ENCODE peak calls at places on chromosomes 4 and X, in six cellular contexts. M, S, C, Q, K and U are unnamed samples.

GRCh38 chr4:87489678-87490077 is 39.5 kb downstream of the SPARCL1 start:
- DNase-seq in K (no peak), S (no peak), Q (no peak), M (no peak), C (no peak), U (no peak)

GRCh38 chr4:110108470-110108869 is 89.9 kb downstream of the ELOVL6 start:
- DNase-seq in S (no peak), K (no peak), C (no peak), M (no peak), Q (no peak), U (no peak)

GRCh38 chr4:24063771-24064170 is 173.9 kb upstream of the PPARGC1A start:
- DNase-seq in C (no peak), S (no peak), Q (no peak), K (no peak), M (no peak), U (no peak)

GRCh38 chrX:24672701-24673190 is 21.0 kb upstream of the POLA1 start:
- DNase-seq in K (peak), C (peak), S (no peak), M (no peak), Q (no peak), U (no peak)

GRCh38 chrX:32847921-32848320 is 363.4 kb downstream of the DMD start:
- DNase-seq in K (no peak), M (no peak), S (no peak), C (no peak), Q (no peak), U (no peak)

GRCh38 chrX:13077168-13077567 is 32.7 kb upstream of the FAM9C start:
- DNase-seq in C (no peak), M (no peak), K (no peak), S (peak), Q (peak), U (no peak)

GRCh38 chr4:57320217-57320616 is 210.0 kb upstream of the IGFBP7 start:
- DNase-seq in S (no peak), C (no peak), M (no peak), Q (no peak), K (peak), U (no peak)

GRCh38 chrX:130543603-130544002 is 141.8 kb downstream of the RBMX2 start:
- DNase-seq in K (no peak), M (no peak), S (no peak), Q (no peak), C (no peak), U (no peak)

GRCh38 chrX:2485789-2486345 is 14.9 kb downstream of the DHRSX start:
- DNase-seq in M (no peak), K (no peak), S (no peak), C (no peak), Q (no peak), U (no peak)

GRCh38 chrX:45322820-45323219 is 122.1 kb upstream of the DIPK2B start:
- DNase-seq in Q (peak), K (no peak), C (no peak), M (no peak), S (peak), U (no peak)

GRCh38 chr4:39947415-39947814 is 30.3 kb downstream of the PDS5A start:
- DNase-seq in Q (peak), M (no peak), C (no peak), K (no peak), S (no peak), U (no peak)
- H4K91ac ChIP-seq in Q (no peak), M (peak), C (no peak), K (no peak), S (no peak), U (no peak)

DNA sequence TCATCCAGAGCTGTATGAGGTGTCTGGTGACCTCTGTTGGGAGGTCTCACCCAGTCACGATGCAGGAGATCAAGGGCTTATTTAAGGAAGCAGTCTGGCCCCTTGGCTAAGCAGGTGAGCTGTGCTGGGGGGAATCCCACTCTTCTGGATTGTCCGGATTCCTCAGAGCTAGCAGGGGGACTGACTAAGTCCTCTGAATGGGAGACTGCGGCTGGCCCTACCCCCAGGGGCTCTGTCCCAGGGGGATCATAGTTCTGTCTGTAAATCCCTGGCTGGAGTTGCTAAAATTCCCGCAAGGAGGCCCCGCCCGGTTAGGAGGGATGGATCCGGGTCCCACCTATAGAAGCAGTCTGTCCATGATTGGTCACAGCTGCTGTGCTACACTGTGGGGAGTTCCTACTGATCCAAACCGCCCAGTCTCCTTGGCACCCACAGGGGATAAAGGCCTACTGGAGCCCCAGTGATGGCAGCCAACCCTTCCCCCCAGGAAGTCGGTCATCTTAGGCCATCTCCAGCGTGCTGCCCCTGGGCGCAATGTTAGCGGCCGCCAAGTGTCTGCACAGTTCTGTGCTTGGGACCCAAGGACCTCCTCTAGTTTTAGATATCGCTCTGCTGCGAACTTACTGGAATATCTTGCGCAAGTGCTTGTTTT is 118.2 kb upstream of the KLF8 start:
- DNase-seq in Q (no peak), K (peak), M (peak), C (no peak), S (no peak), U (peak)
- H4K91ac ChIP-seq in Q (no peak), K (peak), M (no peak), C (no peak), S (no peak), U (no peak)

GRCh38 chr4:48772568-48772967 is 7.5 kb downstream of the FRYL start:
- DNase-seq in Q (no peak), C (no peak), M (no peak), K (no peak), S (no peak), U (no peak)
- H4K91ac ChIP-seq in Q (no peak), C (no peak), M (no peak), K (no peak), S (no peak), U (no peak)

DNA sequence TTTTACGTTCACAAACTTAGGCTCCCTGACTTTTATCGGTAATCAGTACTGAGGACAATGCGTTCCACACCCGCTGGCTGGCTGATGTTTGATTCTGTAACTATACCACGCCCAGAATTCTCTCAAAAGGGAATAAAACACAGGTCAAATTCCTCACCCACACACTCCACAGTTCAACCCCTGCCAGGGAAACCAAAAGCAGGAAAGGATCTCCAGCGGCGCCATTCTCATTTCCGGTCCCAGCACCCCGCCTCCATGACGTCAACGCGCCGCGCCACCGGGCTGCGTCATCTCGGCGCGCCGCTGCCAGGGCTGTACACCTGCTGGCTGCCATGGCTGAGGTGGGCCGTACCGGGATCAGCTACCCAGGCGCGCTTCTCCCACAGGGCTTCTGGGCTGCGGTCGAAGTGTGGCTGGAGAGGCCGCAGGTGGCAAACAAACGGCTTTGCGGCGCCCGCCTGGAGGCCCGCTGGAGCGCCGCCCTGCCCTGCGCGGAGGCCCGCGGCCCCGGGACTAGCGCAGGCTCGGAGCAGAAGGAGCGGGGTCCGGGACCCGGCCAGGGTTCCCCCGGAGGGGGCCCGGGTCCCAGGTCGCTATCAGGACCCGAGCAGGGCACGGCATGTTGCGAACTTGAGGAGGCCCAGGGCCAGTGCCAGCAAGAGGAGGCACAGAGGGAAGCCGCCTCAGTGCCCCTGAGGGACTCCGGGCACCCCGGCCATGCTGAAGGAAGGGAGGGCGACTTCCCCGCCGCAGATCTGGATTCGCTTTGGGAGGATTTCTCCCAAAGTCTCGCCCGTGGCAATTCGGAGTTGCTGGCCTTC is at the start of the genes ACOX3 and TRMT44:
- DNase-seq in C (peak), Q (peak), M (peak), S (peak), K (peak), U (peak)
- H4K91ac ChIP-seq in C (no peak), Q (peak), M (no peak), S (peak), K (peak), U (no peak)

GRCh38 chrX:18039023-18039422 is 177.9 kb upstream of the RAI2 start:
- DNase-seq in Q (no peak), S (no peak), K (peak), M (no peak), C (no peak), U (no peak)

GRCh38 chrX:18047440-18047940 is 173.2 kb downstream of the BEND2 start:
- DNase-seq in S (no peak), M (no peak), Q (no peak), K (no peak), C (no peak), U (no peak)

GRCh38 chrX:18042776-18043175 is 177.9 kb downstream of the BEND2 start:
- DNase-seq in C (no peak), S (no peak), M (no peak), K (no peak), Q (no peak), U (no peak)

GRCh38 chrX:18036394-18036793 is 175.3 kb upstream of the RAI2 start:
- DNase-seq in M (no peak), Q (no peak), S (no peak), K (no peak), C (no peak), U (no peak)

DNA sequence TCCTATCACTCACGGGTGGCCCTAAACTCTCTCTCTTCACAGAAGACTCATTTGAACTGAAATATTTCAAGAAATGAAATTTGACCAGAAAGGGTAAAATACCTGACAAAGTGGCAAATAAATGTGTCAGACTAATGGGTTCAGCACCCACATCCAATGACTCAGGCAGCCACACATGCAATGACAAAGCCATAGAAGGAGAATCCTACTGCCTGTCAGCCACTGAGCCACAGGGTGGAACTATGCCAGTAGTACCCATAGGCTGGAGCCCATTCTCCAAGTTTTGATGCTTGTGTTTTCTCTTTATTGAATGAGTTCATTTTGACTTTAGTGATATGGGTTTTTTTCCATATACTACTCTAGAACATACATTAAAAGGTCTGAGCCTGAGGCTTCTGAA is 179.0 kb downstream of the BEND2 start:
- DNase-seq in S (no peak), Q (no peak), K (no peak), C (no peak), M (no peak), U (no peak)
- H4K91ac ChIP-seq in S (no peak), Q (no peak), K (no peak), C (no peak), M (no peak), U (no peak)